ENCODE peak calls at places on chromosomes 16 and 17, in seven cellular contexts. One of them, this sample, is unnamed.

GRCh38 chr16:2500937-2501750 is 12.6 kb upstream of the ATP6V0C start:
- DNase-seq in A549: peak
- DNase-seq in CD8-positive, alpha-beta T cell: peak
- DNase-seq in CD4-positive, alpha-beta T cell: peak
- DNase-seq in colonic mucosa: peak
- DNase-seq in cardiac muscle cell: peak
- DNase-seq in PC-3: peak
- DNase-seq in this sample: peak

GRCh38 chr17:12789075-12789975 is at the start of gene ARHGAP44:
- DNase-seq in A549: peak
- DNase-seq in CD8-positive, alpha-beta T cell: no peak
- DNase-seq in CD4-positive, alpha-beta T cell: no peak
- DNase-seq in colonic mucosa: peak
- DNase-seq in cardiac muscle cell: peak
- DNase-seq in PC-3: peak
- DNase-seq in this sample: no peak

GRCh38 chr16:81843243-81843582 is 64.1 kb downstream of the PLCG2 start:
- DNase-seq in A549: no peak
- DNase-seq in CD8-positive, alpha-beta T cell: no peak
- DNase-seq in CD4-positive, alpha-beta T cell: no peak
- DNase-seq in colonic mucosa: no peak
- DNase-seq in cardiac muscle cell: peak
- DNase-seq in PC-3: no peak
- DNase-seq in this sample: no peak

GRCh38 chr16:56195151-56195550 is 3.9 kb downstream of the GNAO1 start:
- DNase-seq in A549: no peak
- DNase-seq in CD8-positive, alpha-beta T cell: no peak
- DNase-seq in CD4-positive, alpha-beta T cell: no peak
- DNase-seq in colonic mucosa: no peak
- DNase-seq in cardiac muscle cell: no peak
- DNase-seq in PC-3: peak
- DNase-seq in this sample: no peak

GRCh38 chr17:7440823-7441174 is 1.5 kb downstream of the FGF11 start:
- DNase-seq in A549: no peak
- DNase-seq in CD8-positive, alpha-beta T cell: no peak
- DNase-seq in CD4-positive, alpha-beta T cell: no peak
- DNase-seq in colonic mucosa: no peak
- DNase-seq in cardiac muscle cell: peak
- DNase-seq in PC-3: peak
- DNase-seq in this sample: no peak

GRCh38 chr16:17777461-17777863 is 306.7 kb upstream of the XYLT1 start:
- DNase-seq in A549: no peak
- DNase-seq in CD8-positive, alpha-beta T cell: no peak
- DNase-seq in CD4-positive, alpha-beta T cell: no peak
- DNase-seq in colonic mucosa: no peak
- DNase-seq in cardiac muscle cell: no peak
- DNase-seq in PC-3: no peak
- DNase-seq in this sample: no peak

GRCh38 chr17:17420561-17421269 is 56.1 kb upstream of the MED9 start:
- DNase-seq in A549: no peak
- DNase-seq in CD8-positive, alpha-beta T cell: no peak
- DNase-seq in CD4-positive, alpha-beta T cell: no peak
- DNase-seq in colonic mucosa: no peak
- DNase-seq in cardiac muscle cell: peak
- DNase-seq in PC-3: no peak
- DNase-seq in this sample: no peak

GRCh38 chr17:77645441-77646430 is 312.8 kb upstream of the TNRC6C start:
- DNase-seq in A549: no peak
- DNase-seq in CD8-positive, alpha-beta T cell: peak
- DNase-seq in CD4-positive, alpha-beta T cell: peak
- DNase-seq in colonic mucosa: no peak
- DNase-seq in cardiac muscle cell: peak
- DNase-seq in PC-3: peak
- DNase-seq in this sample: peak

GRCh38 chr16:71467810-71468209 is 5.8 kb upstream of the ZNF23 start:
- DNase-seq in A549: no peak
- DNase-seq in CD8-positive, alpha-beta T cell: peak
- DNase-seq in CD4-positive, alpha-beta T cell: peak
- DNase-seq in colonic mucosa: no peak
- DNase-seq in cardiac muscle cell: peak
- DNase-seq in PC-3: peak
- DNase-seq in this sample: peak

GRCh38 chr17:41792835-41793748 is 6.6 kb upstream of the JUP start:
- DNase-seq in A549: peak
- DNase-seq in CD8-positive, alpha-beta T cell: no peak
- DNase-seq in CD4-positive, alpha-beta T cell: no peak
- DNase-seq in colonic mucosa: peak
- DNase-seq in cardiac muscle cell: peak
- DNase-seq in PC-3: peak
- DNase-seq in this sample: no peak

GRCh38 chr17:69228576-69228975 is at the start of gene ABCA10:
- DNase-seq in A549: no peak
- DNase-seq in CD8-positive, alpha-beta T cell: no peak
- DNase-seq in CD4-positive, alpha-beta T cell: no peak
- DNase-seq in colonic mucosa: no peak
- DNase-seq in cardiac muscle cell: no peak
- DNase-seq in PC-3: no peak
- DNase-seq in this sample: no peak

GRCh38 chr17:15351487-15351840 is 10.1 kb upstream of the TEKT3 start:
- DNase-seq in A549: no peak
- DNase-seq in CD8-positive, alpha-beta T cell: no peak
- DNase-seq in CD4-positive, alpha-beta T cell: no peak
- DNase-seq in colonic mucosa: no peak
- DNase-seq in cardiac muscle cell: no peak
- DNase-seq in PC-3: no peak
- DNase-seq in this sample: no peak

GRCh38 chr17:15349119-15349518 is 7.7 kb upstream of the TEKT3 start:
- DNase-seq in A549: no peak
- DNase-seq in CD8-positive, alpha-beta T cell: no peak
- DNase-seq in CD4-positive, alpha-beta T cell: no peak
- DNase-seq in colonic mucosa: no peak
- DNase-seq in cardiac muscle cell: no peak
- DNase-seq in PC-3: peak
- DNase-seq in this sample: no peak

GRCh38 chr17:15348030-15348429 is 6.6 kb upstream of the TEKT3 start:
- DNase-seq in A549: no peak
- DNase-seq in CD8-positive, alpha-beta T cell: no peak
- DNase-seq in CD4-positive, alpha-beta T cell: no peak
- DNase-seq in colonic mucosa: peak
- DNase-seq in cardiac muscle cell: no peak
- DNase-seq in PC-3: peak
- DNase-seq in this sample: no peak

GRCh38 chr17:15351925-15352324 is 10.5 kb upstream of the TEKT3 start:
- DNase-seq in A549: peak
- DNase-seq in CD8-positive, alpha-beta T cell: no peak
- DNase-seq in CD4-positive, alpha-beta T cell: no peak
- DNase-seq in colonic mucosa: peak
- DNase-seq in cardiac muscle cell: peak
- DNase-seq in PC-3: peak
- DNase-seq in this sample: no peak

GRCh38 chr17:15350777-15351486 is 9.5 kb upstream of the TEKT3 start:
- DNase-seq in A549: no peak
- DNase-seq in CD8-positive, alpha-beta T cell: no peak
- DNase-seq in CD4-positive, alpha-beta T cell: no peak
- DNase-seq in colonic mucosa: no peak
- DNase-seq in cardiac muscle cell: no peak
- DNase-seq in PC-3: no peak
- DNase-seq in this sample: no peak
- H3K27ac ChIP-seq in A549: peak
- H3K27ac ChIP-seq in CD8-positive, alpha-beta T cell: no peak
- H3K27ac ChIP-seq in CD4-positive, alpha-beta T cell: no peak
- H3K27ac ChIP-seq in colonic mucosa: peak
- H3K27ac ChIP-seq in cardiac muscle cell: peak
- H3K27ac ChIP-seq in PC-3: no peak
- H3K27ac ChIP-seq in this sample: no peak

GRCh38 chr17:14302421-14303099 is 1.7 kb downstream of the HS3ST3B1 start:
- DNase-seq in A549: peak
- DNase-seq in CD8-positive, alpha-beta T cell: peak
- DNase-seq in CD4-positive, alpha-beta T cell: peak
- DNase-seq in colonic mucosa: peak
- DNase-seq in cardiac muscle cell: peak
- DNase-seq in PC-3: peak
- DNase-seq in this sample: peak
- H3K27ac ChIP-seq in A549: peak
- H3K27ac ChIP-seq in CD8-positive, alpha-beta T cell: peak
- H3K27ac ChIP-seq in CD4-positive, alpha-beta T cell: peak
- H3K27ac ChIP-seq in colonic mucosa: peak
- H3K27ac ChIP-seq in cardiac muscle cell: no peak
- H3K27ac ChIP-seq in PC-3: no peak
- H3K27ac ChIP-seq in this sample: peak

GRCh38 chr17:80138856-80139426 is 8.0 kb downstream of the EIF4A3 start:
- DNase-seq in A549: no peak
- DNase-seq in CD8-positive, alpha-beta T cell: no peak
- DNase-seq in CD4-positive, alpha-beta T cell: no peak
- DNase-seq in colonic mucosa: peak
- DNase-seq in cardiac muscle cell: no peak
- DNase-seq in PC-3: no peak
- DNase-seq in this sample: no peak
- H3K27ac ChIP-seq in A549: no peak
- H3K27ac ChIP-seq in CD8-positive, alpha-beta T cell: no peak
- H3K27ac ChIP-seq in CD4-positive, alpha-beta T cell: no peak
- H3K27ac ChIP-seq in colonic mucosa: peak
- H3K27ac ChIP-seq in cardiac muscle cell: no peak
- H3K27ac ChIP-seq in PC-3: no peak
- H3K27ac ChIP-seq in this sample: no peak

GRCh38 chr17:45035848-45036247 is 15.6 kb downstream of the DCAKD start:
- DNase-seq in A549: no peak
- DNase-seq in CD8-positive, alpha-beta T cell: no peak
- DNase-seq in CD4-positive, alpha-beta T cell: no peak
- DNase-seq in colonic mucosa: no peak
- DNase-seq in cardiac muscle cell: no peak
- DNase-seq in PC-3: no peak
- DNase-seq in this sample: no peak
- H3K27ac ChIP-seq in A549: no peak
- H3K27ac ChIP-seq in CD8-positive, alpha-beta T cell: no peak
- H3K27ac ChIP-seq in CD4-positive, alpha-beta T cell: no peak
- H3K27ac ChIP-seq in colonic mucosa: peak
- H3K27ac ChIP-seq in cardiac muscle cell: no peak
- H3K27ac ChIP-seq in PC-3: no peak
- H3K27ac ChIP-seq in this sample: no peak

This sample was measured in CD8-positive, alpha-beta memory T cell.